ENCODE peak calls at places on chromosomes 2 and 18, in ten cellular contexts. One of them, this sample, is unnamed.

GRCh38 chr18:2207294-2207693 is 364.0 kb downstream of the METTL4 start:
- DNase-seq in cardiac muscle cell: no peak
- DNase-seq in cardiac fibroblast: no peak
- DNase-seq in AG10803: no peak
- DNase-seq in choroid plexus epithelial cell: no peak
- DNase-seq in lung: no peak
- DNase-seq in WERI-Rb-1: no peak
- DNase-seq in psoas muscle: no peak
- DNase-seq in neural progenitor cell: no peak
- DNase-seq in SK-N-SH: no peak
- DNase-seq in this sample: no peak

GRCh38 chr2:179580378-179581146 is 280.9 kb downstream of the ZNF385B start:
- DNase-seq in cardiac muscle cell: peak
- DNase-seq in cardiac fibroblast: peak
- DNase-seq in AG10803: no peak
- DNase-seq in choroid plexus epithelial cell: no peak
- DNase-seq in lung: no peak
- DNase-seq in WERI-Rb-1: no peak
- DNase-seq in psoas muscle: peak
- DNase-seq in neural progenitor cell: no peak
- DNase-seq in SK-N-SH: no peak
- DNase-seq in this sample: no peak

GRCh38 chr2:161961046-161961445 is 113.0 kb downstream of the DPP4 start:
- DNase-seq in cardiac muscle cell: no peak
- DNase-seq in cardiac fibroblast: no peak
- DNase-seq in AG10803: no peak
- DNase-seq in choroid plexus epithelial cell: no peak
- DNase-seq in lung: no peak
- DNase-seq in WERI-Rb-1: no peak
- DNase-seq in psoas muscle: no peak
- DNase-seq in neural progenitor cell: no peak
- DNase-seq in SK-N-SH: no peak
- DNase-seq in this sample: no peak

GRCh38 chr18:26709897-26710296 is 155.6 kb downstream of the AQP4 start:
- DNase-seq in cardiac muscle cell: no peak
- DNase-seq in cardiac fibroblast: no peak
- DNase-seq in AG10803: no peak
- DNase-seq in choroid plexus epithelial cell: no peak
- DNase-seq in lung: no peak
- DNase-seq in WERI-Rb-1: no peak
- DNase-seq in psoas muscle: no peak
- DNase-seq in neural progenitor cell: no peak
- DNase-seq in SK-N-SH: no peak
- DNase-seq in this sample: no peak

GRCh38 chr2:27860111-27860510 is 30.1 kb downstream of the RBKS start:
- DNase-seq in cardiac muscle cell: no peak
- DNase-seq in cardiac fibroblast: peak
- DNase-seq in AG10803: peak
- DNase-seq in choroid plexus epithelial cell: peak
- DNase-seq in lung: no peak
- DNase-seq in WERI-Rb-1: no peak
- DNase-seq in psoas muscle: no peak
- DNase-seq in neural progenitor cell: no peak
- DNase-seq in SK-N-SH: no peak
- DNase-seq in this sample: no peak

GRCh38 chr18:63454497-63454896 is 22.3 kb upstream of the SERPINB5 start:
- DNase-seq in cardiac muscle cell: no peak
- DNase-seq in cardiac fibroblast: no peak
- DNase-seq in AG10803: peak
- DNase-seq in choroid plexus epithelial cell: no peak
- DNase-seq in lung: no peak
- DNase-seq in WERI-Rb-1: no peak
- DNase-seq in psoas muscle: no peak
- DNase-seq in neural progenitor cell: no peak
- DNase-seq in SK-N-SH: no peak
- DNase-seq in this sample: no peak

GRCh38 chr2:26571316-26571715 is 69.8 kb downstream of the CIB4 start:
- DNase-seq in cardiac muscle cell: no peak
- DNase-seq in cardiac fibroblast: no peak
- DNase-seq in AG10803: no peak
- DNase-seq in choroid plexus epithelial cell: no peak
- DNase-seq in lung: no peak
- DNase-seq in WERI-Rb-1: no peak
- DNase-seq in psoas muscle: no peak
- DNase-seq in neural progenitor cell: no peak
- DNase-seq in SK-N-SH: no peak
- DNase-seq in this sample: no peak

GRCh38 chr2:213246665-213247281 is 37.5 kb upstream of the SPAG16 start:
- DNase-seq in cardiac muscle cell: peak
- DNase-seq in cardiac fibroblast: peak
- DNase-seq in AG10803: peak
- DNase-seq in choroid plexus epithelial cell: peak
- DNase-seq in lung: no peak
- DNase-seq in WERI-Rb-1: peak
- DNase-seq in psoas muscle: no peak
- DNase-seq in neural progenitor cell: peak
- DNase-seq in SK-N-SH: peak
- DNase-seq in this sample: peak

GRCh38 chr2:24490674-24491625 is at the start of gene NCOA1:
- DNase-seq in cardiac muscle cell: peak
- DNase-seq in cardiac fibroblast: peak
- DNase-seq in AG10803: peak
- DNase-seq in choroid plexus epithelial cell: peak
- DNase-seq in lung: peak
- DNase-seq in WERI-Rb-1: peak
- DNase-seq in psoas muscle: peak
- DNase-seq in neural progenitor cell: peak
- DNase-seq in SK-N-SH: peak
- DNase-seq in this sample: peak
- TF ChIP-seq CTCF in cardiac muscle cell: no peak
- TF ChIP-seq CTCF in cardiac fibroblast: no peak
- TF ChIP-seq CTCF in AG10803: no peak
- TF ChIP-seq CTCF in choroid plexus epithelial cell: peak
- TF ChIP-seq CTCF in lung: no peak
- TF ChIP-seq CTCF in WERI-Rb-1: peak
- TF ChIP-seq CTCF in psoas muscle: peak
- TF ChIP-seq CTCF in neural progenitor cell: peak
- TF ChIP-seq CTCF in SK-N-SH: no peak
- TF ChIP-seq CTCF in this sample: no peak

GRCh38 chr2:238744951-238745350 is 102.9 kb upstream of the TWIST2 start:
- DNase-seq in cardiac muscle cell: no peak
- DNase-seq in cardiac fibroblast: no peak
- DNase-seq in AG10803: no peak
- DNase-seq in choroid plexus epithelial cell: no peak
- DNase-seq in lung: peak
- DNase-seq in WERI-Rb-1: no peak
- DNase-seq in psoas muscle: no peak
- DNase-seq in neural progenitor cell: no peak
- DNase-seq in SK-N-SH: no peak
- DNase-seq in this sample: no peak

GRCh38 chr2:238745997-238746396 is 101.9 kb upstream of the TWIST2 start:
- DNase-seq in cardiac muscle cell: no peak
- DNase-seq in cardiac fibroblast: no peak
- DNase-seq in AG10803: no peak
- DNase-seq in choroid plexus epithelial cell: no peak
- DNase-seq in lung: peak
- DNase-seq in WERI-Rb-1: no peak
- DNase-seq in psoas muscle: no peak
- DNase-seq in neural progenitor cell: no peak
- DNase-seq in SK-N-SH: no peak
- DNase-seq in this sample: no peak

GRCh38 chr2:238750212-238750904 is 97.5 kb upstream of the TWIST2 start:
- DNase-seq in cardiac muscle cell: no peak
- DNase-seq in cardiac fibroblast: no peak
- DNase-seq in AG10803: no peak
- DNase-seq in choroid plexus epithelial cell: no peak
- DNase-seq in lung: no peak
- DNase-seq in WERI-Rb-1: no peak
- DNase-seq in psoas muscle: no peak
- DNase-seq in neural progenitor cell: no peak
- DNase-seq in SK-N-SH: no peak
- DNase-seq in this sample: no peak

GRCh38 chr2:238747114-238747513 is 100.8 kb upstream of the TWIST2 start:
- DNase-seq in cardiac muscle cell: no peak
- DNase-seq in cardiac fibroblast: no peak
- DNase-seq in AG10803: no peak
- DNase-seq in choroid plexus epithelial cell: no peak
- DNase-seq in lung: no peak
- DNase-seq in WERI-Rb-1: no peak
- DNase-seq in psoas muscle: no peak
- DNase-seq in neural progenitor cell: no peak
- DNase-seq in SK-N-SH: no peak
- DNase-seq in this sample: no peak

DNA sequence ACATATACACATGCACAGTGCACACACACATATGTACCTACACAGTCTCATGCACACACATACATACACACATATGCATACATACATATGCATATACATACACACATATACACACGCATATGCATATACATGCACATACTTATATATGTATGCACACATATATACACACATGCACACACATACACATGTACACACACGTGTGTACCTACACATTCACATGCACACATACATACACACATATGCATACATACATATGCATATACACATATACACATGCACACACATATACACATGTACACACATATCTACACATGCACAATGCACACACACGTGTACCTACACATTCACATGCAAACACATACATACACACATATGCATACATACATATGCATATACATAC is 100.3 kb upstream of the TWIST2 start:
- DNase-seq in cardiac muscle cell: no peak
- DNase-seq in cardiac fibroblast: no peak
- DNase-seq in AG10803: no peak
- DNase-seq in choroid plexus epithelial cell: no peak
- DNase-seq in lung: no peak
- DNase-seq in WERI-Rb-1: no peak
- DNase-seq in psoas muscle: no peak
- DNase-seq in neural progenitor cell: no peak
- DNase-seq in SK-N-SH: no peak
- DNase-seq in this sample: no peak
- TF ChIP-seq CTCF in cardiac muscle cell: no peak
- TF ChIP-seq CTCF in cardiac fibroblast: no peak
- TF ChIP-seq CTCF in AG10803: no peak
- TF ChIP-seq CTCF in choroid plexus epithelial cell: no peak
- TF ChIP-seq CTCF in lung: no peak
- TF ChIP-seq CTCF in WERI-Rb-1: no peak
- TF ChIP-seq CTCF in psoas muscle: no peak
- TF ChIP-seq CTCF in neural progenitor cell: no peak
- TF ChIP-seq CTCF in SK-N-SH: no peak
- TF ChIP-seq CTCF in this sample: no peak

GRCh38 chr2:24022975-24023575 is 13.2 kb downstream of the MFSD2B start:
- DNase-seq in cardiac muscle cell: no peak
- DNase-seq in cardiac fibroblast: no peak
- DNase-seq in AG10803: no peak
- DNase-seq in choroid plexus epithelial cell: no peak
- DNase-seq in lung: no peak
- DNase-seq in WERI-Rb-1: no peak
- DNase-seq in psoas muscle: no peak
- DNase-seq in neural progenitor cell: no peak
- DNase-seq in SK-N-SH: no peak
- DNase-seq in this sample: no peak

GRCh38 chr2:24024018-24024417 is 14.1 kb downstream of the MFSD2B start:
- DNase-seq in cardiac muscle cell: no peak
- DNase-seq in cardiac fibroblast: peak
- DNase-seq in AG10803: peak
- DNase-seq in choroid plexus epithelial cell: peak
- DNase-seq in lung: no peak
- DNase-seq in WERI-Rb-1: no peak
- DNase-seq in psoas muscle: peak
- DNase-seq in neural progenitor cell: peak
- DNase-seq in SK-N-SH: no peak
- DNase-seq in this sample: no peak

GRCh38 chr2:24022324-24022974 is 12.6 kb downstream of the MFSD2B start:
- DNase-seq in cardiac muscle cell: no peak
- DNase-seq in cardiac fibroblast: no peak
- DNase-seq in AG10803: no peak
- DNase-seq in choroid plexus epithelial cell: no peak
- DNase-seq in lung: no peak
- DNase-seq in WERI-Rb-1: no peak
- DNase-seq in psoas muscle: no peak
- DNase-seq in neural progenitor cell: no peak
- DNase-seq in SK-N-SH: no peak
- DNase-seq in this sample: no peak

GRCh38 chr2:24019729-24020128 is 9.8 kb downstream of the MFSD2B start:
- DNase-seq in cardiac muscle cell: no peak
- DNase-seq in cardiac fibroblast: no peak
- DNase-seq in AG10803: no peak
- DNase-seq in choroid plexus epithelial cell: no peak
- DNase-seq in lung: no peak
- DNase-seq in WERI-Rb-1: no peak
- DNase-seq in psoas muscle: no peak
- DNase-seq in neural progenitor cell: no peak
- DNase-seq in SK-N-SH: no peak
- DNase-seq in this sample: no peak

DNA sequence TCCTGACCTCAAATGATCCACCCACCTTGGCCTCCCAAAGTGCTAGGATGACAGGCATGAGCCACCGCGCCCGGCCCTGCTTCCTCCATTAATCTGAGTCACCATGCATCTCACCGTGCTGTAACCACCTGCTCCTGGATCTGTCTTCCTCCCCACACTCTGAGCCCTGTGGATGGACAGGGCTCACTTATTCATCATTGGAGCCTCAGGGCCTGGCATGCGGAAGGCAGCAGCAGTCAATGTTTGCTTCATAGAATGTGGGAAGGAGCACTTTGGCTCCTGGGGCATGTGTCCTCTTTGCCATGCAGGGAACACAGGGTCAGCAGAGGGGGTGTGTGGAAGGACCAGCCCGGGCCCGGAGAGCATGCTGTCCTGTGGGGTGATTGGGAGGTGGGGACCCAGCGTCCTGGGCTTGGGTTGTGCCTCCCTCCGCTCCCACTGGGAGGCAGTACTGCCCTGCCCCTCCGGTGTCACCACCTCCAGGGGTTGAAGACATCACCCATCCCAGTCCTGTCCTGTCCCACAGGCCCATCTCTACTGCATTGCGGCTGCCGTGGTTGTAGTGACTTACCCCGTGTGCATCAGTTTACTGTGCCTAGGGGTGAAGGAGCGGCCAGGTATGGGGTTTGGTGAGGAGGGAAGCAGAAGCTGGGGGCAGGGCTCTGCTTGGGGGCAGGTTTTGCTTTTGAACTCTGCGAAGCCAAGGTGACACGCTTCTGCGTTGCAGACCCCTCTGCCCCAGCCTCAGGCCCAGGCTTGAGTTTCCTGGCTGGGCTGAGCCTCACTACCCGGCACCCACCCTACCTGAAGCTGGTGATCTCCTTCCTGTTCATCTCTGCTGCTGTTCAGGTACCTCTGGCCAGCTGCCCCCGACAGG is 11.5 kb downstream of the MFSD2B start:
- DNase-seq in cardiac muscle cell: peak
- DNase-seq in cardiac fibroblast: no peak
- DNase-seq in AG10803: no peak
- DNase-seq in choroid plexus epithelial cell: no peak
- DNase-seq in lung: no peak
- DNase-seq in WERI-Rb-1: peak
- DNase-seq in psoas muscle: no peak
- DNase-seq in neural progenitor cell: peak
- DNase-seq in SK-N-SH: peak
- DNase-seq in this sample: no peak
- TF ChIP-seq CTCF in cardiac muscle cell: peak
- TF ChIP-seq CTCF in cardiac fibroblast: peak
- TF ChIP-seq CTCF in AG10803: peak
- TF ChIP-seq CTCF in choroid plexus epithelial cell: peak
- TF ChIP-seq CTCF in lung: no peak
- TF ChIP-seq CTCF in WERI-Rb-1: peak
- TF ChIP-seq CTCF in psoas muscle: no peak
- TF ChIP-seq CTCF in neural progenitor cell: peak
- TF ChIP-seq CTCF in SK-N-SH: peak
- TF ChIP-seq CTCF in this sample: no peak

DNA sequence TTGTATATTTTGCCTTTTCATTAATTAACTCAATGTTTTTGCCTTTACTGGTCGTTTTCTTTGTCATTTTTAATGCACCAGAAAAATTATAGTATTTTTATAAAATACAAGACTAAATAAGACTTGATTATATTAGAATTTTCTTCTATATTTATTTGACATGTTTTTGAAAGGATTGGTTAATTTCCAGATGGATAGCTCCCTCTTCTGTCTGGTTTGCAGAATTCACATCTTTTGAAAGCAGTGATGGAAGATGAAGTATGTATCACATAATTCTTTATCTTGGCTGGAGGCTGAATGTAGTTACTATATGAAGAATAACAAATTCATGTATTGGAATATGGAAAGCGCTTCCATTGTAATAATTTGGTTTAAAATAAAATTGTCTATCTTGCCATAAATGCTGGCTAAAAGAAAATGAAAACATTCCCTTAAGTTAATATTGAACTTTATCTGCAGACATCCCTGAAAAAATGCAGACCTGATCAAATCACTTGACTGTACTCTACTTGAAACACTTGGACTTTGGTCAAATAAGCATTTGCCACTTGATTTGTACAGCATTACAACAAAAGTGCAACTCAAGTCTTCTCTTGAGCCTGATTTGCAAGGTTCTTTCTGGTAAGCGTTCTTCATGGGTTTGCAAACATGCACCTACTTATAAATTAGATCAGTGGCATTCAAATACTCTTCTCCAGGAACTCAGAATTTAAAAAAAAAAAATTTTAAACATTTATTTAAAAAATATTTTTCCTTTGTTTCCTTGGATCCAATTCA is 86.4 kb upstream of the EFEMP1 start:
- DNase-seq in cardiac muscle cell: peak
- DNase-seq in cardiac fibroblast: peak
- DNase-seq in AG10803: peak
- DNase-seq in choroid plexus epithelial cell: peak
- DNase-seq in lung: no peak
- DNase-seq in WERI-Rb-1: no peak
- DNase-seq in psoas muscle: no peak
- DNase-seq in neural progenitor cell: peak
- DNase-seq in SK-N-SH: peak
- DNase-seq in this sample: no peak
- TF ChIP-seq CTCF in cardiac muscle cell: peak
- TF ChIP-seq CTCF in cardiac fibroblast: peak
- TF ChIP-seq CTCF in AG10803: peak
- TF ChIP-seq CTCF in choroid plexus epithelial cell: peak
- TF ChIP-seq CTCF in lung: no peak
- TF ChIP-seq CTCF in WERI-Rb-1: peak
- TF ChIP-seq CTCF in psoas muscle: peak
- TF ChIP-seq CTCF in neural progenitor cell: peak
- TF ChIP-seq CTCF in SK-N-SH: peak
- TF ChIP-seq CTCF in this sample: peak

This sample was measured in mesothelial cell of epicardium.